ENCODE peak calls at places on chromosomes 3 and 15, in five cellular contexts. One of them, this sample, is unnamed.

GRCh38 chr3:196335469-196335868 is 2.7 kb downstream of the TM4SF19 start:
- DNase-seq in AG04449: no peak
- DNase-seq in pancreas: no peak
- DNase-seq in cardiac fibroblast: no peak
- DNase-seq in A549: no peak
- DNase-seq in this sample: no peak

GRCh38 chr15:88882745-88883144 is 12.6 kb downstream of the HAPLN3 start:
- DNase-seq in AG04449: no peak
- DNase-seq in pancreas: no peak
- DNase-seq in cardiac fibroblast: peak; percentile 56
- DNase-seq in A549: no peak
- DNase-seq in this sample: peak; percentile 32

GRCh38 chr3:193742628-193743027 is 149.6 kb downstream of the OPA1 start:
- DNase-seq in AG04449: no peak
- DNase-seq in pancreas: no peak
- DNase-seq in cardiac fibroblast: no peak
- DNase-seq in A549: no peak
- DNase-seq in this sample: no peak

GRCh38 chr3:16338124-16338523 is 73.1 kb downstream of the OXNAD1 start:
- DNase-seq in AG04449: no peak
- DNase-seq in pancreas: no peak
- DNase-seq in cardiac fibroblast: no peak
- DNase-seq in A549: no peak
- DNase-seq in this sample: no peak

GRCh38 chr3:150763841-150764483 is 993 bp upstream of the SIAH2 start:
- DNase-seq in AG04449: no peak
- DNase-seq in pancreas: peak; percentile 84
- DNase-seq in cardiac fibroblast: peak; percentile 74
- DNase-seq in A549: peak; percentile 74
- DNase-seq in this sample: peak; percentile 72

GRCh38 chr15:62658498-62658897 is 384.0 kb upstream of the TPM1 start:
- DNase-seq in AG04449: no peak
- DNase-seq in pancreas: no peak
- DNase-seq in cardiac fibroblast: no peak
- DNase-seq in A549: no peak
- DNase-seq in this sample: peak; percentile 32

GRCh38 chr15:75640483-75641175 is 605 bp upstream of the IMP3 start:
- DNase-seq in AG04449: no peak
- DNase-seq in pancreas: no peak
- DNase-seq in cardiac fibroblast: peak; percentile 68
- DNase-seq in A549: peak; percentile 85
- DNase-seq in this sample: peak; percentile 70

GRCh38 chr3:167940241-167940640 is 155.5 kb downstream of the GOLIM4 start:
- DNase-seq in AG04449: no peak
- DNase-seq in pancreas: no peak
- DNase-seq in cardiac fibroblast: no peak
- DNase-seq in A549: no peak
- DNase-seq in this sample: peak; percentile 35

GRCh38 chr3:160447544-160447943 is 2.0 kb downstream of the TRIM59 start:
- DNase-seq in AG04449: no peak
- DNase-seq in pancreas: no peak
- DNase-seq in cardiac fibroblast: peak; percentile 28
- DNase-seq in A549: no peak
- DNase-seq in this sample: peak; percentile 45

GRCh38 chr3:72690646-72691045 is 157.6 kb downstream of the SHQ1 start:
- DNase-seq in AG04449: no peak
- DNase-seq in pancreas: no peak
- DNase-seq in cardiac fibroblast: no peak
- DNase-seq in A549: no peak
- DNase-seq in this sample: no peak

GRCh38 chr15:51936119-51936478 is 35.5 kb downstream of the LEO1 start:
- DNase-seq in AG04449: no peak
- DNase-seq in pancreas: no peak
- DNase-seq in cardiac fibroblast: no peak
- DNase-seq in A549: peak; percentile 34
- DNase-seq in this sample: no peak
- TF ChIP-seq CTCF in AG04449: no peak
- TF ChIP-seq CTCF in pancreas: no peak
- TF ChIP-seq CTCF in cardiac fibroblast: no peak
- TF ChIP-seq CTCF in A549: peak; percentile 20
- TF ChIP-seq CTCF in this sample: no peak

DNA sequence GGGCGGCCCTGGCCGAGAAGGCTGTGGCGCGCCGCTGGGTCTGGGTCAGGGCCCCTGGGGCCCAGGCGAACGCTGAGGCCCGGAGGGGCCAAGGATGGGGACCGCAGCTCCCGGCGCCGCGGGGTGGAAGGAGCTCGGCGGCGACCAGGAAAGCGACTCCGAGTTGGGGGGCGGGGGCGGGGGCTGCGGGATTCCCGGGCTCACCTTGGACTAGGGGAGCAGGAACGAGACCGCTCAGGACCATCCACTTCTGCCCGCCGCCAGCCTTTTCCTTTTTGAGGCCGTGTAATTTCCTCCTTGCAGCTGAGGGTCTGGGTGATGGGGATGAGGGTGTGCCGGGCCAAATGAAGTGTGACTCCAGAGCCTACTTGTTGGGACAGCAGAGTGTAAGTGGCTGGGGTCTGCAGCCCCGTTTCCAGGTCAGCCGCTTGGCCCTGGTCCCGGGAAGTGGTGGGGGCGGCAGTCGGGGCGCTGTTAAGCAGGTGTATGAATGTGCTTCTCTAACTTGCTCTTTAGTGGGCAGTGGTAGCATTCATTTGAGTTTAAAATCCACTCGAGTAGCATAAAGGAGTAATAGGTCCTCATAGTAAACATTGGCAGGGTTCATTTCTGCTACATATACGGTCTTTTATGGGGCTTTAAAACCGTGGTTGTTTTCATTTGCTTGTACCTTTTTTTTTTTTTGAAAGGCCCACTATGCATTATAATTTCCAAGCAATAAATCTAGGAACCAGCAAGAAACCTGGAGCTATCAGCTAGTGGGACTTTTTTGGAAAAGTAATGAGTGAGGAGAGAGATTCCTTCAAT is 717 bp downstream of the PXK start:
- DNase-seq in AG04449: no peak
- DNase-seq in pancreas: peak; percentile 62
- DNase-seq in cardiac fibroblast: peak; percentile 33
- DNase-seq in A549: peak; percentile 13
- DNase-seq in this sample: peak; percentile 32
- TF ChIP-seq CTCF in AG04449: no peak
- TF ChIP-seq CTCF in pancreas: no peak
- TF ChIP-seq CTCF in cardiac fibroblast: no peak
- TF ChIP-seq CTCF in A549: no peak
- TF ChIP-seq CTCF in this sample: no peak

GRCh38 chr3:46086083-46086437 is 58.8 kb upstream of the XCR1 start:
- DNase-seq in AG04449: no peak
- DNase-seq in pancreas: no peak
- DNase-seq in cardiac fibroblast: no peak
- DNase-seq in A549: no peak
- DNase-seq in this sample: no peak

GRCh38 chr3:46090161-46090591 is 62.9 kb upstream of the XCR1 start:
- DNase-seq in AG04449: no peak
- DNase-seq in pancreas: no peak
- DNase-seq in cardiac fibroblast: no peak
- DNase-seq in A549: no peak
- DNase-seq in this sample: peak; percentile 47

GRCh38 chr3:46089237-46090011 is 62.1 kb upstream of the XCR1 start:
- DNase-seq in AG04449: peak; percentile 52
- DNase-seq in pancreas: no peak
- DNase-seq in cardiac fibroblast: peak; percentile 83
- DNase-seq in A549: peak; percentile 17
- DNase-seq in this sample: peak; percentile 77

GRCh38 chr3:46085421-46086082 is 58.3 kb upstream of the XCR1 start:
- DNase-seq in AG04449: no peak
- DNase-seq in pancreas: no peak
- DNase-seq in cardiac fibroblast: no peak
- DNase-seq in A549: no peak
- DNase-seq in this sample: no peak

DNA sequence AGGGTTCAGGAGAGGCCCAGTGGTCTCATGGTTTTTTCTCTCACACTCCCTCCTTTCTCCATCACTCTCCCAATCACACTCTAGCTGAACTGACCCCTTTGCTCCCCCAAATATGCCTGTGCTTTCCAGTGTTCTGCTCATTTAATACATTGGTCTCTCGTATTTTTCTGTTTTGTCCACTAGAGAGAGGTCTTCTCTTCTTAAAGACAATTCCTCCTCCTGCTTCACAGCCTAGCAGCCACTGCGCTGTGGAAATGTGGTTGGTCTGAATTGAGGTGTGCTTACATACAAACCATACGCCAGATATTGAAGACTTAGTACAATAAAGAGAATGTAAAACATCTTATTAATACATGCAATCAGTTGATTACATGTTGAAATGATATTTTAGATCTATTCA is 60.6 kb upstream of the XCR1 start:
- DNase-seq in AG04449: no peak
- DNase-seq in pancreas: no peak
- DNase-seq in cardiac fibroblast: peak; percentile 59
- DNase-seq in A549: peak; percentile 20
- DNase-seq in this sample: peak; percentile 52
- TF ChIP-seq CTCF in AG04449: no peak
- TF ChIP-seq CTCF in pancreas: no peak
- TF ChIP-seq CTCF in cardiac fibroblast: peak; percentile 21
- TF ChIP-seq CTCF in A549: peak; percentile 22
- TF ChIP-seq CTCF in this sample: peak; percentile 31

GRCh38 chr3:42183991-42184621 is 81.9 kb downstream of the CCK start:
- DNase-seq in AG04449: no peak
- DNase-seq in pancreas: no peak
- DNase-seq in cardiac fibroblast: no peak
- DNase-seq in A549: no peak
- DNase-seq in this sample: no peak
- TF ChIP-seq CTCF in AG04449: no peak
- TF ChIP-seq CTCF in pancreas: no peak
- TF ChIP-seq CTCF in cardiac fibroblast: no peak
- TF ChIP-seq CTCF in A549: no peak
- TF ChIP-seq CTCF in this sample: no peak

GRCh38 chr15:55742498-55742926 is 440 bp downstream of the PRTG start:
- DNase-seq in AG04449: no peak
- DNase-seq in pancreas: peak; percentile 69
- DNase-seq in cardiac fibroblast: peak; percentile 40
- DNase-seq in A549: peak; percentile 53
- DNase-seq in this sample: peak; percentile 35

GRCh38 chr15:55742927-55743614 is at the start of gene PRTG:
- DNase-seq in AG04449: no peak
- DNase-seq in pancreas: peak; percentile 76
- DNase-seq in cardiac fibroblast: peak; percentile 87
- DNase-seq in A549: peak; percentile 92
- DNase-seq in this sample: peak; percentile 65

GRCh38 chr15:55740981-55741591 is 1.9 kb downstream of the PRTG start:
- DNase-seq in AG04449: no peak
- DNase-seq in pancreas: no peak
- DNase-seq in cardiac fibroblast: no peak
- DNase-seq in A549: no peak
- DNase-seq in this sample: no peak

GRCh38 chr15:55740479-55740878 is 2.5 kb downstream of the PRTG start:
- DNase-seq in AG04449: no peak
- DNase-seq in pancreas: no peak
- DNase-seq in cardiac fibroblast: no peak
- DNase-seq in A549: no peak
- DNase-seq in this sample: no peak

DNA sequence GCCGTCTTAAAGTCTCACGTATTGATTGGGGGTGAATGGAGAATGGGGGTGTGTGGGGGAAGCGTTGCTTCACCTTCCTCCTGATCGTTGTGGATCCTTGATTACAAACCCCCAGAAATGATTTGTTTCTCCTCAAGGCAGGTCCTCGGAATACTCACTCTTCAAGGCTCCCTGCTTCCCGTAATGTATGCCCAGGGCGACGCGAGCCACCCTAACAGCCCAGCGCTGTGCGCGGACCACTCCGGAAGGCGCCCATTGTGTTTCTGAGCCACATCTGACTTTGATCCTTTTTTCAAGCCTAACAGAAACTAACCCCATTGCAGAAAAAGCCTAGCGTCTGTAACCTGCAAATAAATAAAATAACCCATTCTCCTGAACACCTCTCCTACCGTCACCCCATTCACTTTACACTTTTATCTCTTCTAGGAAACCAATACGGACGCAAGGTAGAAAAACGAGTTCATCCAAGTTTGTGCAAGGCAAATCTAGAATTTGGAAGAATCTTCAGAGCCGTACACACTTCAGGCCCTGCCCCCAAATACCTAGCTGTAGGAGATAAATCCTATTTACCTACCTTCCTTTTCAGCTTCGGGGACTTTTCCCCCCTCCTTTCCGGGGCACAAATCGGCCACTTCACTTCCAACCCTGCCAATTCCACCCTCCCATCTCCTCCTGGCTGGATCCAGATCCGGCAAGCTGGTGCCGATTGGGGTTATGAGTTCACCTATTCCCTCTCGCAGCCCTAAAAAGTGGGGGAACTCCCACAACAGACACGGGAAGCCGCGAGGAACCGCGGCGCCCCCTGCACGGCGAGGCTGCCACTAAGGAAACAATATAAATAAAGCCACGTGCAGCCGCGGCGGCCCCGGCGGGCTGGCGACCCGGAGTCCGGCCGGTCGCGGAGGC is 1.1 kb downstream of the PRTG start:
- DNase-seq in AG04449: no peak
- DNase-seq in pancreas: no peak
- DNase-seq in cardiac fibroblast: peak; percentile 7
- DNase-seq in A549: peak; percentile 37
- DNase-seq in this sample: peak; percentile 31
- TF ChIP-seq CTCF in AG04449: no peak
- TF ChIP-seq CTCF in pancreas: no peak
- TF ChIP-seq CTCF in cardiac fibroblast: peak; percentile 10
- TF ChIP-seq CTCF in A549: no peak
- TF ChIP-seq CTCF in this sample: no peak

GRCh38 chr3:174403831-174404230 is 455.3 kb upstream of the NAALADL2 start:
- DNase-seq in AG04449: no peak
- DNase-seq in pancreas: no peak
- DNase-seq in cardiac fibroblast: no peak
- DNase-seq in A549: no peak
- DNase-seq in this sample: no peak

GRCh38 chr3:174398761-174399160 is 460.4 kb upstream of the NAALADL2 start:
- DNase-seq in AG04449: no peak
- DNase-seq in pancreas: no peak
- DNase-seq in cardiac fibroblast: peak; percentile 48
- DNase-seq in A549: no peak
- DNase-seq in this sample: no peak

DNA sequence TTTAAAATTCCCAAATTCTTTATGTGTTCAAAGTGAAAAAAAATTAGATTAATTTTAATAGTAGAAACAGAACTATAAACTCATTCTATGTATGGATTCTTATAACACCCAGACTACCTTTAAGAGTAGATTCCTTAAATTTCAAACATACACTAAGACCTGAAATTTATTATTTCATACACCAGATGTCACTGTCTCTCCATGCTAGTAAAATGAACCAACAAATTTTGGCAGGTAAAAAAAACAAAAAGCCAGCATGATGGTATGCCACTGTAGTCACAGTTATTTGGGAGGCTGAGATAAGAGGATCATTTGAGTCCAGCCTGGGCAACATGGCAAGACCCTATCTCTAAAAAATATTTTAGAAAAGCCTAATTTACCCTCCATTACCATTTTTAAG is 461.3 kb upstream of the NAALADL2 start:
- DNase-seq in AG04449: no peak
- DNase-seq in pancreas: no peak
- DNase-seq in cardiac fibroblast: peak; percentile 72
- DNase-seq in A549: peak; percentile 10
- DNase-seq in this sample: peak; percentile 23
- TF ChIP-seq CTCF in AG04449: no peak
- TF ChIP-seq CTCF in pancreas: peak; percentile 34
- TF ChIP-seq CTCF in cardiac fibroblast: peak; percentile 43
- TF ChIP-seq CTCF in A549: peak; percentile 16
- TF ChIP-seq CTCF in this sample: peak; percentile 35

This sample was measured in MCF 10A.